ENCODE peak calls at places on chromosomes 2 and 18, in four cellular contexts. L, O, S and X are unnamed samples.

GRCh38 chr18:36186461-36187137 is 698 bp upstream of the MOCOS start:
- DNase-seq in L (peak), O (peak), S (peak), X (peak)

GRCh38 chr18:23317975-23318675 is 135.0 kb upstream of the RIOK3 start:
- DNase-seq in L (no peak), O (no peak), S (no peak), X (no peak)

GRCh38 chr2:11784747-11785610 is 38.5 kb downstream of the LPIN1 start:
- DNase-seq in L (no peak), O (peak), S (peak), X (peak)

GRCh38 chr18:49861659-49862058 is 48.3 kb upstream of the ACAA2 start:
- DNase-seq in L (no peak), O (no peak), S (peak), X (no peak)

GRCh38 chr2:188065386-188065785 is 226.3 kb upstream of the GULP1 start:
- DNase-seq in L (no peak), O (no peak), S (peak), X (no peak)

GRCh38 chr18:58850784-58851469 is 13.8 kb upstream of the ZNF532 start:
- DNase-seq in L (no peak), O (no peak), S (no peak), X (no peak)

GRCh38 chr2:100018794-100019193 is 123.6 kb downstream of the AFF3 start:
- DNase-seq in L (no peak), O (no peak), S (no peak), X (no peak)

GRCh38 chr2:25324251-25324650 is 17.5 kb downstream of the DNMT3A start:
- DNase-seq in L (no peak), O (no peak), S (no peak), X (no peak)

GRCh38 chr2:42748846-42749245 is 15.1 kb downstream of the OXER1 start:
- DNase-seq in L (no peak), O (no peak), S (no peak), X (peak)

GRCh38 chr18:58534535-58535301 is 94.2 kb downstream of the ALPK2 start:
- DNase-seq in L (no peak), O (no peak), S (no peak), X (no peak)

DNA sequence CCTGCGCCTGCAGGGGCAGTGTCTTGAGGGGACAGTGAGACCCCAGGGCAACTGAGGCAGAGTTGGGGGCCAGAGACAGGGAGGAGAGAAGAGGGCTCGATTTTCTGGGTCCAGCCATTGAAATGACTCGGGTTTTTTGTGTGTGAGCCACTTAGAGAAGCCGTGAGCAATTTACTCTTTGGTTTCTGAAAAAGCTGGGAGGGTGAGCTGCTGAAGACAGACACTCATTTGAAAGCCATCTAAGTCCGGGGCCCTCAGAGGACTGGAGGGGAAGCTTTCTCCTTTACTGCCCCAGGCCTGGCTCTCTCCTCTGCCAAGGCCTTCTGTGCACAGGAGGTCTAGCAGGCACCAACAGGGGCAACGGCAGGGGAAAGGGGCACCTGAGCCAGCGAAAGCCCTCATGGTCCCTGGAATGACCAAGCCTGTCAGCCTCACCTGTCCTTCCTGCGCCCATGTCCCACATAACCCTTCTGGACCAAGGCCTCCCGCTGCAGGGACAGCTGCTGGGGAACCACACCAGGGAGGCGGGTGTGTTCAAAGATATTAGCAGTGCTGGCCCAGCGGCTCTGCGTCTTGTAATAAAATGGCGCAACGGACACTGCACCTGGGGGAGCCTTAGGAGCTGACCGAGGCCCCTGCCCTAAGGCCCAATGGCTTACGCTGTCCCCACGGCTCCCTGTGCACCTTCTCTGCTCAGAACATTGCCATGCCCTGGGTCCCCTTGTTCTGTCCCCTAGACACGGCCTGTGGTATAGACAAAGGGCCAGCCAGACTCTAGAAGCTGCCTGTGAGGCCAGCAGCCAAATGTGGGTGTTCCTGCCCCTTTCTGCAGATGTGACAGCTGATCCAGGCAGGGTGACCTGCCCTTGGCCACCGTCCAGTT is 45.8 kb downstream of the HS6ST1 start:
- DNase-seq in L (no peak), O (no peak), S (no peak), X (no peak)
- TF ChIP-seq SP1 in L (no peak), O (no peak), S (no peak), X (no peak)

DNA sequence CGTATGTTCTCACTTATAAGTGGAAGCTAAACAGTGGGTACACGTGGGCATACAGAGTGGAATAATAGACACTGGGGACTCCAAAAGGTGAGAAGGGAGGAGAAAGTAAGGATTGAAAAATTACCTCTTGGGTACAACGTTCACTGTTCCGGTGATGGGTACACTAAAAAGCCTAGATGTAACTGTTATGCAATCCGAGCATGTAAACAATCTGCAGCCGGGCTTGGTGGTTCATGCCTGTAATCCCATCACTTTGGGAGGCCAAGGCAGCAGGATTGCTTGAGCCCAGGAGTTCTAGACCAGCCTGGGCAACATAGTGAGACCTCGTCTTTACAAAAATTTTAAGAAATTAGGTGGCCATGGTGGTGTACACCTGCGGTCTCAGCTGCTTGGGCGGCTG is 33.1 kb upstream of the TTR start:
- DNase-seq in L (peak), O (no peak), S (no peak), X (no peak)
- TF ChIP-seq ELF4 in L (no peak), O (no peak), S (no peak), X (no peak)

GRCh38 chr2:133821107-133821760 is 253.0 kb upstream of the NCKAP5 start:
- DNase-seq in L (no peak), O (no peak), S (no peak), X (no peak)

GRCh38 chr2:133825778-133826177 is 257.5 kb upstream of the NCKAP5 start:
- DNase-seq in L (no peak), O (no peak), S (no peak), X (no peak)

GRCh38 chr2:133824869-133825268 is 256.6 kb upstream of the NCKAP5 start:
- DNase-seq in L (no peak), O (no peak), S (no peak), X (no peak)

GRCh38 chr2:133819906-133820305 is 251.6 kb upstream of the NCKAP5 start:
- DNase-seq in L (no peak), O (no peak), S (no peak), X (no peak)

DNA sequence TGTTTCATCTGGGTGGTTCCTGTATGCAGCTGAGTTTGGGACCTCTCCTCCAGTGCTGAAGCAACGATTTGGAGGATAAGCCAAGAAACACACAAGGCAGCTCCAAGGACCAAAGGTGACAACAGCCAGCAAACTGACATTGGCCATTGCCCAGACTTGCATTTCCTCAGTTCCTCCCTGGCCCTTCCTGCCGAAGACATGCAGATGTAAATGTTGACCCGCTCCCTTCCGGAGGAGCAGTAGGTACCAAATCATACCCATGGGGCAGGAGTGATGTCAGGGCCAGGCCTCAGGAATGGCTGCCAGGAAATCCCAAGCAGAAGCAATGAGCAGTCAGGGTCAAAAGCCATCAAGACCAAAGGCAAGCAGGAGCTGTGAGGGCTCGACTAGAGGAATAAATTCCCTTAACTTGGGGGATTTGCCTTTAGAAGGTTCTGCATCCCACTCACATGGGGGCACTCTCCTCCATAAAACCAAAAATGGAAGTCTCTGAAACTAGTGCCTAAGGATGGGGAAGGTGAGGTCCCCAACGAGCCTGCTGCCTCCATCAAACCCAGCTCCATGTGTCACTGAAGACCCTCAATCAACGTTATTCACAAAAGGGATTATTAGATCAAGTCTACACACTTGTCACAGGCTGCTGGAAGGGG is 254.8 kb upstream of the NCKAP5 start:
- DNase-seq in L (no peak), O (no peak), S (no peak), X (no peak)
- TF ChIP-seq SP1 in L (no peak), O (no peak), S (no peak), X (no peak)

GRCh38 chr2:182593394-182593707 is 122.7 kb upstream of the DNAJC10 start:
- DNase-seq in L (no peak), O (no peak), S (no peak), X (no peak)
- TF ChIP-seq ELF4 in L (no peak), O (no peak), S (no peak), X (no peak)

DNA sequence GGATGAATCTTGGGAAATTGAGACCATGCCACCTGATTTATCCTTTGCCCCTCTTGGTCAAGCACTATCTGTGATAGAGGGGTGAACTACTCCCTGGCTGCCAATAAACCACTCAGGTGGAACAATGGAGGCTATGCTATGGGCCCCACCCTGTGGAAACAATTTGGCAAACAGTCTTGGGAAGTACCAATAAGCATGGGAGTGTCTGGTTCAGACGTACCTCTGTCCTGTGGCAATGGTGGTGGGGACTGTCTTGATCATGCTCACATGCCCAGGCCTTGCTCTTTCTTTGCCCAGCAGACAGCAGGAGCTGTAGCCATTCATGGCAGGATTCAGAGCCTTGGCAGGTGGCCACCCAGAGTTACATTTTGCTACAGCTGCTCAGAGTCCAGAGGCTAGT is 658.7 kb downstream of the KCNJ3 start:
- DNase-seq in L (no peak), O (no peak), S (no peak), X (no peak)
- TF ChIP-seq SP1 in L (no peak), O (no peak), S (no peak), X (no peak)

DNA sequence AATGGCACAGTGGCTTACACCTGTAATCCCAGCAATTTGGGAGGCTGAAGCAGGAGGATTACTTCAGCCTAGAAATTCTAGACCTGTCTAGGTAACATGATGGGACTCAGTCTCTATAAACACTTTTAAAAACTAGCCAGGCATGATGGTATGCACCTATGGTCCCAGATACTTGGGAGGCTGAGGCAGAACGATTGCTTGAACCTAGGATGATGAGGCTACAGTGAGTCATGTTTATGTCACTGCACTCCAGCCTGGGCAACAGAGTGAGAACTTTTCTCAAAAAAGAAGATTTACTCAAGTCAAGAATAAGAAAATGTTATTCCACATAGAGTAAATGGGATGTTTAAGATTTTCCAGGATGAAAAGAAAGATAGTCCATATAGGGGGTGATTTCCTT is 158.6 kb downstream of the HNMT start:
- DNase-seq in L (no peak), O (no peak), S (no peak), X (no peak)
- TF ChIP-seq ELF4 in L (no peak), O (no peak), S (no peak), X (no peak)

DNA sequence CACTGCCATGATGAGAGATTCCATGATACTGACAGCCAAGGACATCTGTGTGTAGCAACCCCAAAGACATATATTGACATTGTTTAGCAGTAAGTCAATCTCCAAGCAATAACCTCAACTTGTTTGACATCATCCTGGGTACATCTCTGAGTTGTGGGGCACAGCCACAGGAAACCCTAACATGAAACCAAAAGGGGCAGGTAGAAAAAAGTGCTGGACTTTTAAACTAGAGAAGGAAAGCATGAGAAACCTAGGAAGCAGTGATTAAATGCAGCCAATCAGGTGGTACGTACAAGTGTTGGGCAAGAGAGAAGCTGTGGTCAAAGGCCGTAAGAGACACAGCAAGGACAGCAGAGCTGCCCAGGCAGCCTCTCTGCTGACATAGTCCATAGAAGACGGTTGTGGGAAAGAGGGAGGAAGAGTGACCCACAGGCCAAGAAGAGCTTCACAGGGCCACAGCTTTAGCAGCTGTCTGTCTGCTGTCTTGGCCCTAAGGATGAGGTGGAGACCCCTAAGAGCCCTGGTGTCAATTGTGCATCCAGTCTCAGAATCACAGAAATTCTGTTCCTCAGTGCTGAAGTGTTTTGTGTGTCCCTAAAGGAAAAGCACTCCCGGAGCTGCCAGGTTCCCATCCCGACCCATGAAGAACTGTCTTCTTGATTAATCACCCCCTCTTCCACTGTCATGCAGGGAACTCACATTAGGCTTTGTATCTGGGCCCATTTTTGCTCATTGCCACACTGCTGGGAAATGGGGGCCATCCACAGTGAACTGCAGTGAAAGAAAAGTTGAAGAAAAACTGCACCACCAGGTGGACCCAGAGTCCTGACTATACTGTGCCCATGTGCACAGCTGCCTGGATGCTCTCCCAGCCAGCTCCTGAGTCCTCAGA is 25.4 kb upstream of the CHN1 start:
- DNase-seq in L (peak), O (peak), S (peak), X (peak)
- TF ChIP-seq SP1 in L (no peak), O (no peak), S (no peak), X (no peak)